ENCODE peak calls at places on chromosome 19, in ten cellular contexts. Z, G, U, R, N, T, B, W, L and V are unnamed samples.

GRCh38 chr19:45498411-45499195 is at the start of gene PPM1N:
- DNase-seq in Z (no peak), G (no peak), U (no peak), R (no peak), N (no peak), T (peak; percentile 34), B (no peak), W (no peak), L (peak; percentile 16), V (peak; percentile 79)

GRCh38 chr19:6011794-6012193 is 33.9 kb upstream of the RANBP3 start:
- DNase-seq in Z (no peak), G (no peak), U (no peak), R (peak; percentile 36), N (no peak), T (no peak), B (no peak), W (no peak), L (no peak), V (no peak)

GRCh38 chr19:6210091-6210490 is 69.7 kb downstream of the MLLT1 start:
- DNase-seq in Z (no peak), G (no peak), U (no peak), R (no peak), N (no peak), T (no peak), B (no peak), W (no peak), L (no peak), V (no peak)

GRCh38 chr19:33407716-33408115 is 34.2 kb downstream of the CEBPG start:
- DNase-seq in Z (no peak), G (no peak), U (no peak), R (no peak), N (no peak), T (no peak), B (no peak), W (no peak), L (no peak), V (no peak)

GRCh38 chr19:38135150-38135998 is 88.6 kb downstream of the DPF1 start:
- DNase-seq in Z (no peak), G (no peak), U (no peak), R (peak; percentile 26), N (no peak), T (no peak), B (peak; percentile 37), W (no peak), L (no peak), V (no peak)

GRCh38 chr19:4831351-4832340 is at the start of gene TICAM1:
- DNase-seq in Z (peak; percentile 82), G (peak; percentile 80), U (peak; percentile 58), R (peak; percentile 40), N (peak; percentile 71), T (peak; percentile 70), B (peak; percentile 56), W (peak; percentile 67), L (peak; percentile 63), V (peak; percentile 86)

GRCh38 chr19:15584541-15585115 is 30.4 kb upstream of the CYP4F8 start:
- DNase-seq in Z (peak; percentile 63), G (peak; percentile 83), U (peak; percentile 69), R (peak; percentile 45), N (peak; percentile 87), T (peak; percentile 68), B (peak; percentile 67), W (peak; percentile 75), L (peak; percentile 80), V (peak; percentile 73)

GRCh38 chr19:47013041-47013517 is 6.6 kb upstream of the NPAS1 start:
- DNase-seq in Z (peak; percentile 37), G (peak; percentile 85), U (peak; percentile 83), R (peak; percentile 59), N (peak; percentile 87), T (peak; percentile 79), B (peak; percentile 64), W (peak; percentile 82), L (peak; percentile 79), V (peak; percentile 48)

GRCh38 chr19:45045671-45046353 is 7.0 kb downstream of the CLASRP start:
- DNase-seq in Z (peak; percentile 32), G (peak; percentile 62), U (no peak), R (no peak), N (no peak), T (no peak), B (no peak), W (no peak), L (no peak), V (no peak)

GRCh38 chr19:5166262-5166661 is 174.3 kb downstream of the PTPRS start:
- DNase-seq in Z (no peak), G (no peak), U (peak; percentile 73), R (peak; percentile 86), N (no peak), T (peak; percentile 37), B (peak; percentile 48), W (no peak), L (peak; percentile 99), V (no peak)

GRCh38 chr19:54434112-54434861 is 14.7 kb upstream of the LENG8 start:
- DNase-seq in Z (no peak), G (no peak), U (no peak), R (no peak), N (no peak), T (no peak), B (no peak), W (no peak), L (no peak), V (no peak)

GRCh38 chr19:4781851-4782250 is 9.7 kb upstream of the FEM1A start:
- DNase-seq in Z (no peak), G (no peak), U (no peak), R (peak; percentile 63), N (no peak), T (no peak), B (no peak), W (no peak), L (no peak), V (no peak)

GRCh38 chr19:38304866-38305429 is 897 bp downstream of the C19orf33 start:
- DNase-seq in Z (no peak), G (peak; percentile 93), U (peak; percentile 100), R (no peak), N (peak; percentile 74), T (no peak), B (no peak), W (no peak), L (peak; percentile 95), V (no peak)

GRCh38 chr19:29944415-29945012 is 2.5 kb downstream of the URI1 start:
- DNase-seq in Z (no peak), G (no peak), U (no peak), R (no peak), N (no peak), T (no peak), B (no peak), W (no peak), L (no peak), V (peak; percentile 32)
- H3K4me3 ChIP-seq in Z (no peak overlapping the region), G (no peak overlapping the region), U (no peak overlapping the region), R (no peak overlapping the region), N (peak overlapping the region; percentile 34), T (no peak overlapping the region), B (no peak overlapping the region), W (no peak overlapping the region), L (peak overlapping the region; percentile 49), V (peak overlapping the region; percentile 3)

DNA sequence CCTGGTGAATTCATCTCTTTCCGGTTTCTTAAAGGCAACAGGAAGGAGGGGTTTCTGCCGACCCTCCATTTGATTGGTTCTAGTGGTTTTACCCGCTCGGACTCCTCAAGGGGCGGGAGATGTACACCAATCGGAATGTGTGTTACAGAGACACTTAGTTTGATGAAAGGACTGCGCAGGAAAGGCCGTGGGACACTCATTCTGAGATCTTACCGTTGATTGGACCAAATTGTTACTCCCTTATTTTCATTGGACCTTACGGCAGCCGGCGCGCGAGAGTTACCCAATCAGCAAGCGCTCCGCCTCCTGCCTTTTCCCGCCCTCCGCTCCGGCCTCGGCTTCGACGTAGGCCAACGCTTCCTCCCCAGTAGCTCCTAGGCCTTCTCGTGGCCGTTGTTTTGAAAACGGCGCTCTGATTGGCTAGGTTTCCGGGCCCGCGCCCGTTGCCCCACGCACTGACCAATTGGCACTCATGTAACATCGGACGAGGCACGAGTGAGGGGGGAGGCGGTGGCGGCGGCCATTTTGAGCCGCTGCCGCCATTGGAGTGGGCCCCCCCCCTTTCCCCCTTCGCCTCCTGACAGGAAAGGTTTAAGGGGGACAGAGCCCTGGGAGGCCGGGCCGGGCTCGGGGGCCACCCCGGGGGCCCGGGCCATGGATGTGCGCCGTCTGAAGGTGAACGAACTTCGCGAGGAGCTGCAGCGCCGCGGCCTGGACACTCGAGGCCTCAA is at the start of gene HNRNPUL1:
- DNase-seq in Z (peak; percentile 100), G (peak; percentile 98), U (peak; percentile 100), R (peak; percentile 100), N (peak; percentile 100), T (peak; percentile 100), B (peak; percentile 100), W (peak; percentile 99), L (peak; percentile 99), V (peak; percentile 100)
- TF ChIP-seq CTCF in Z (peak; percentile 32), G (no peak), U (peak; percentile 44), R (no peak), N (peak; percentile 43), T (peak; percentile 36), B (peak; percentile 42), W (peak; percentile 50), L (peak; percentile 31), V (peak; percentile 39)

GRCh38 chr19:1252221-1252817 is 3.9 kb downstream of the MIDN start:
- DNase-seq in Z (no peak), G (peak; percentile 92), U (peak; percentile 85), R (peak; percentile 98), N (peak; percentile 91), T (peak; percentile 99), B (peak; percentile 90), W (no peak), L (peak; percentile 81), V (peak; percentile 78)

GRCh38 chr19:1250374-1251232 is 2.2 kb downstream of the MIDN start:
- DNase-seq in Z (no peak), G (no peak), U (peak; percentile 80), R (no peak), N (no peak), T (peak; percentile 87), B (peak; percentile 81), W (peak; percentile 63), L (no peak), V (peak; percentile 78)

GRCh38 chr19:1249990-1250298 is 1.6 kb downstream of the MIDN start:
- DNase-seq in Z (no peak), G (no peak), U (no peak), R (no peak), N (no peak), T (no peak), B (no peak), W (no peak), L (no peak), V (no peak)

GRCh38 chr19:1251503-1252220 is 3.3 kb downstream of the MIDN start:
- DNase-seq in Z (no peak), G (no peak), U (peak; percentile 84), R (no peak), N (no peak), T (no peak), B (peak; percentile 50), W (no peak), L (no peak), V (no peak)

DNA sequence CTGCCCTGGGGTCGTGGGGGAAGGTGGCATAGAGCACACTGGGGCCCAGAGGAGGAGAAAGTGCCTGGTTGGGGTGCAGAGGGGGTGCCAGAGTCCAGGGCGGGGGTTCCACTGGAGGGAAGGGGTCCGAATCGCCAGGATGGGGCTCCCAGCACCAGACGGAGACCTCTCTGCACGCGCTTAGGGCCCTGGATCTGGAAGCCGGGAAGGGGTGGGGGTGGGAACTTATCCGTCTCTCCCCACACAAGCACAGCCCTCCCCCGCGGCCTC is 2.8 kb downstream of the MIDN start:
- DNase-seq in Z (no peak), G (peak; percentile 72), U (peak; percentile 86), R (peak; percentile 65), N (no peak), T (peak; percentile 82), B (peak; percentile 81), W (peak; percentile 67), L (peak; percentile 51), V (peak; percentile 78)
- H3K4me3 ChIP-seq in Z (no peak overlapping the region), G (peak overlapping the region; percentile 85), U (peak overlapping the region; percentile 97), R (peak overlapping the region; percentile 77), N (peak overlapping the region; percentile 97), T (peak overlapping the region; percentile 92), B (peak overlapping the region; percentile 78), W (peak overlapping the region; percentile 86), L (peak overlapping the region; percentile 86), V (peak overlapping the region; percentile 61)

GRCh38 chr19:40225440-40226305 is 816 bp downstream of the CCNP start:
- DNase-seq in Z (peak; percentile 21), G (no peak), U (no peak), R (peak; percentile 24), N (no peak), T (no peak), B (peak; percentile 56), W (no peak), L (no peak), V (peak; percentile 20)
- TF ChIP-seq CTCF in Z (peak; percentile 47), G (no peak), U (no peak), R (no peak), N (no peak), T (no peak), B (peak; percentile 42), W (no peak), L (no peak), V (peak; percentile 30)